ENCODE peak calls at places on chromosomes 2 and 18, in nine cellular contexts. Q, H, U, V, O, W, M, E and J are unnamed samples.

GRCh38 chr2:98598781-98599428 is 9.4 kb downstream of the COA5 start:
- DNase-seq in Q (no peak), H (no peak), U (no peak), V (no peak), O (no peak), W (no peak), M (no peak), E (no peak), J (no peak)

GRCh38 chr2:78979380-78980238 is 45.9 kb upstream of the REG3G start:
- DNase-seq in Q (peak), H (no peak), U (no peak), V (no peak), O (peak), W (peak), M (no peak), E (no peak), J (peak)

GRCh38 chr18:77170850-77171410 is 38.3 kb upstream of the MBP start:
- DNase-seq in Q (no peak), H (no peak), U (no peak), V (no peak), O (no peak), W (no peak), M (no peak), E (no peak), J (no peak)

GRCh38 chr2:26970244-26970927 is at the start of gene MAPRE3:
- DNase-seq in Q (peak), H (peak), U (no peak), V (peak), O (peak), W (peak), M (peak), E (peak), J (peak)

GRCh38 chr18:41965856-41966255 is 10.8 kb downstream of the PIK3C3 start:
- DNase-seq in Q (no peak), H (no peak), U (no peak), V (no peak), O (no peak), W (no peak), M (no peak), E (no peak), J (no peak)

GRCh38 chr2:218386505-218387368 is 4.7 kb downstream of the SLC11A1 start:
- DNase-seq in Q (no peak), H (no peak), U (no peak), V (no peak), O (no peak), W (peak), M (no peak), E (no peak), J (no peak)

GRCh38 chr2:39757156-39757555 is 21.9 kb downstream of the THUMPD2 start:
- DNase-seq in Q (no peak), H (no peak), U (no peak), V (no peak), O (no peak), W (no peak), M (no peak), E (no peak), J (no peak)

GRCh38 chr2:201432551-201433388 is 18.5 kb downstream of the TRAK2 start:
- DNase-seq in Q (no peak), H (peak), U (no peak), V (no peak), O (peak), W (no peak), M (no peak), E (no peak), J (no peak)

GRCh38 chr2:238439093-238439849 is 12.5 kb downstream of the ASB1 start:
- DNase-seq in Q (no peak), H (no peak), U (no peak), V (no peak), O (peak), W (no peak), M (no peak), E (peak), J (no peak)

GRCh38 chr18:25510096-25510495 is 158.1 kb upstream of the ZNF521 start:
- DNase-seq in Q (no peak), H (no peak), U (no peak), V (no peak), O (no peak), W (no peak), M (no peak), E (no peak), J (no peak)

GRCh38 chr2:241903121-241904010 is 33.8 kb downstream of the RTP5 start:
- DNase-seq in Q (no peak), H (no peak), U (no peak), V (no peak), O (no peak), W (peak), M (no peak), E (no peak), J (no peak)

GRCh38 chr2:239829326-239829725 is 195.8 kb downstream of the NDUFA10 start:
- DNase-seq in Q (no peak), H (no peak), U (no peak), V (no peak), O (no peak), W (peak), M (no peak), E (no peak), J (no peak)